ENCODE peak calls at places on chromosomes 13 and 19, in eight cellular contexts. M is psoas muscle, N is breast epithelium, J is OCI-LY7, I is prostate gland, P is T-helper 17 cell, Z is SK-N-SH, Y is neuronal stem cell. R is an unnamed sample.

GRCh38 chr19:41595258-41595889 is 19.4 kb downstream of the CEACAM21 start:
- DNase-seq in M (peak; percentile 38), N (no peak), J (peak; percentile 81), I (peak; percentile 34), P (peak; percentile 42), Z (peak; percentile 62), Y (no peak), R (peak; percentile 42)

GRCh38 chr13:103694033-103694432 is 627.8 kb upstream of the SLC10A2 start:
- DNase-seq in M (no peak), N (no peak), J (no peak), I (no peak), P (no peak), Z (no peak), Y (no peak), R (no peak)

GRCh38 chr19:4709440-4710280 is 14.0 kb downstream of the DPP9 start:
- DNase-seq in M (peak; percentile 71), N (no peak), J (no peak), I (no peak), P (no peak), Z (no peak), Y (no peak), R (peak; percentile 60)

GRCh38 chr13:99979453-99980200 is 2.0 kb upstream of the ZIC2 start:
- DNase-seq in M (no peak), N (no peak), J (no peak), I (no peak), P (no peak), Z (peak; percentile 56), Y (no peak), R (peak; percentile 82)

GRCh38 chr13:34257980-34258379 is 440.0 kb downstream of the RFC3 start:
- DNase-seq in M (no peak), N (no peak), J (peak; percentile 20), I (no peak), P (no peak), Z (no peak), Y (no peak), R (no peak)

GRCh38 chr13:52067237-52067636 is 42.7 kb downstream of the UTP14C start:
- DNase-seq in M (no peak), N (no peak), J (peak; percentile 8), I (no peak), P (no peak), Z (no peak), Y (no peak), R (no peak)

GRCh38 chr13:113408562-113408961 is 44.6 kb upstream of the GRTP1 start:
- DNase-seq in M (no peak), N (no peak), J (no peak), I (no peak), P (no peak), Z (no peak), Y (no peak), R (no peak)

GRCh38 chr13:79684426-79684825 is 203.5 kb downstream of the NDFIP2 start:
- DNase-seq in M (no peak), N (no peak), J (no peak), I (no peak), P (no peak), Z (no peak), Y (no peak), R (no peak)

GRCh38 chr13:108915095-108915633 is 285.8 kb downstream of the MYO16 start:
- DNase-seq in M (no peak), N (no peak), J (no peak), I (no peak), P (no peak), Z (peak; percentile 41), Y (no peak), R (no peak)

GRCh38 chr13:112670118-112670517 is 19.7 kb upstream of the ATP11A start:
- DNase-seq in M (no peak), N (no peak), J (no peak), I (no peak), P (no peak), Z (no peak), Y (no peak), R (no peak)

GRCh38 chr19:10432736-10433130 is 12.4 kb downstream of the PDE4A start:
- DNase-seq in M (peak; percentile 62), N (no peak), J (no peak), I (no peak), P (no peak), Z (no peak), Y (no peak), R (no peak)

GRCh38 chr19:29964171-29964570 is 22.1 kb downstream of the URI1 start:
- DNase-seq in M (no peak), N (no peak), J (no peak), I (no peak), P (no peak), Z (no peak), Y (no peak), R (no peak)

GRCh38 chr13:80338781-80339577 is 1.9 kb downstream of the SPRY2 start:
- DNase-seq in M (peak; percentile 78), N (peak; percentile 63), J (no peak), I (peak; percentile 85), P (no peak), Z (peak; percentile 77), Y (peak; percentile 82), R (peak; percentile 70)

GRCh38 chr19:12794196-12794921 is 3.1 kb downstream of the JUNB start:
- DNase-seq in M (no peak), N (no peak), J (no peak), I (no peak), P (no peak), Z (no peak), Y (no peak), R (no peak)

GRCh38 chr13:20772401-20773131 is 1.2 kb downstream of the EEF1AKMT1 start:
- DNase-seq in M (no peak), N (no peak), J (no peak), I (no peak), P (no peak), Z (no peak), Y (no peak), R (no peak)

GRCh38 chr13:113947321-113948033 is 26.4 kb downstream of the C13orf46 start:
- DNase-seq in M (peak; percentile 68), N (no peak), J (no peak), I (peak; percentile 65), P (no peak), Z (no peak), Y (no peak), R (peak; percentile 57)

GRCh38 chr19:51439021-51439465 is 19.2 kb downstream of the SIGLEC8 start:
- DNase-seq in M (no peak), N (no peak), J (peak; percentile 58), I (no peak), P (no peak), Z (no peak), Y (no peak), R (no peak)

DNA sequence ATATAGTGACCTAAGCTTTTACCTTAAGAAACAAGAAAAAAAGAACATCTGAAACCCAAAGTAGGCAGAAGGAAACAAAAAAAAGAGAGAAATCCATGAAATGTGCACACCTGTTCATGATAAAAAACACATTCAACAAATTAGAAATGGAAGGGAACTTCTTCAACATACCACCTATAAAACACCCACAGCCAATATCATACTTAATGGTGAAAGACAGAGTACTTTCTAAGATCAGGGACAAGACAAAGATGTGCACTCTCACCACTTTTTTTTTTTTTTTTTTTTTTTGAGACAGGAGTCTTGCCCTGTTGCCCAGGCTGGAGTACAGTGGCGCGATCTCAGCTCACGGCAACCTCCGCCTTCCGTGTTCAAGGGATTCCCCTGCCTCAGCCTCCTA is 29.2 kb downstream of the ZNF45 start:
- DNase-seq in M (no peak), N (no peak), J (no peak), I (no peak), P (no peak), Z (no peak), Y (no peak), R (no peak)
- H3K9me3 ChIP-seq in M (peaks cover 82% of the 10 kb centered on the region), N (peaks cover 82% of the 10 kb centered on the region), J (no peaks in the 10 kb centered on the region), I (no peaks in the 10 kb centered on the region), P (peaks cover 19% of the 10 kb centered on the region), Z (no peaks in the 10 kb centered on the region), Y (peaks cover 23% of the 10 kb centered on the region), R (peaks cover 29% of the 10 kb centered on the region)

DNA sequence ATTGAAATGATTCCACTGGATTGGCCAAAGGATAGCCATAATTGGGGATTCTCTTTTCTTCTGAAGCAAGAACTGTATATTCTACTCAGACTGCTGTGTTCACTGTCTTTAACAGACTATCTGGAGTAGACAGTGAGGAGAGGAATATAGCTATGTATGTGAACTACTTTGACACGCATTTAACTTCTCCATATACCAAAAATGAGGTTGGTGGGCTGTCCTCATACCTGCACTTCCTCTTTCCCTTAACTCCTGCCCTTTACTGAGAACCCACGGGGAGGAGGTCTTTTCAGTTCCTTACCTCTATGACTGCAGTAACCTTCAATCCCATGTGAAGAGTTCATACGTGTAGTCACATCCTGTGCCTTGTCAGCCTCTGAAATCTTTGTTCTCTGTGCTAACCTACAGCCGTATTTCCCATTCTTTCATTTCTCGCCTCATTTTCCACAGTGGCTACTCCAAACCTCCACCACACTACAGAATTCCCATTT is 305.8 kb downstream of the MTUS2 start:
- DNase-seq in M (no peak), N (no peak), J (no peak), I (no peak), P (no peak), Z (no peak), Y (no peak), R (no peak)
- H3K9me3 ChIP-seq in M (no peaks in the 10 kb centered on the region), N (no peaks in the 10 kb centered on the region), J (no peaks in the 10 kb centered on the region), I (no peaks in the 10 kb centered on the region), P (no peaks in the 10 kb centered on the region), Z (no peaks in the 10 kb centered on the region), Y (no peaks in the 10 kb centered on the region), R (no peaks in the 10 kb centered on the region)

GRCh38 chr19:1355258-1355973 is 28.3 kb upstream of the NDUFS7 start:
- DNase-seq in M (no peak), N (no peak), J (peak; percentile 32), I (no peak), P (no peak), Z (peak; percentile 56), Y (no peak), R (no peak)

GRCh38 chr19:1354496-1355257 is 29.0 kb upstream of the NDUFS7 start:
- DNase-seq in M (peak; percentile 92), N (peak; percentile 87), J (peak; percentile 92), I (peak; percentile 88), P (peak; percentile 73), Z (peak; percentile 99), Y (peak; percentile 91), R (peak; percentile 84)

GRCh38 chr19:1350861-1351260 is 32.8 kb upstream of the NDUFS7 start:
- DNase-seq in M (no peak), N (no peak), J (no peak), I (no peak), P (no peak), Z (peak; percentile 66), Y (no peak), R (no peak)

GRCh38 chr19:1351324-1351947 is 32.3 kb upstream of the NDUFS7 start:
- DNase-seq in M (no peak), N (no peak), J (no peak), I (no peak), P (no peak), Z (peak; percentile 80), Y (no peak), R (no peak)

DNA sequence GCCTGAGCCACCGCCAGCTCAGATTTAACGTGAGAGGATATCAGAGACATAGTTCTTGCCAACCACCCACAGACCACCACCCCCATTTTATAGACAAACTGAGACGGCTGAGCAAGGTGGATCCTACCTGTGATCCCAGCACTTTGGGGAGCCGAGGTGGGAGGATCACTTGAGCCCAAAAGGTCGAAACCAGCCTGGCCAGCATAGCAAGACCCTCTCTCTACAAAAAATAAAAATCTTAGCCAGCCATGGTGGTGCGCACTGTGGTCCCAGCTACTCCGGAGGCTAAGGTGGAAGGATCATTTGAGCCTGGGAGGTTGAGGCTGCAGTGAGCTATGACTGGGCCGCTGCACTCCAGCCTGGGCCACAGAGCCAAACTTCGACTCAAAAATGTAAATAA is 30.6 kb upstream of the NDUFS7 start:
- DNase-seq in M (no peak), N (no peak), J (no peak), I (no peak), P (no peak), Z (no peak), Y (no peak), R (no peak)
- H3K9me3 ChIP-seq in M (no peaks in the 10 kb centered on the region), N (no peaks in the 10 kb centered on the region), J (no peaks in the 10 kb centered on the region), I (no peaks in the 10 kb centered on the region), P (no peaks in the 10 kb centered on the region), Z (no peaks in the 10 kb centered on the region), Y (no peaks in the 10 kb centered on the region), R (no peaks in the 10 kb centered on the region)

GRCh38 chr19:22893855-22894270 is 61.8 kb downstream of the ZNF723 start:
- DNase-seq in M (no peak), N (no peak), J (no peak), I (no peak), P (no peak), Z (peak; percentile 2), Y (no peak), R (no peak)
- H3K9me3 ChIP-seq in M (peaks cover 4% of the 10 kb centered on the region), N (peaks cover 24% of the 10 kb centered on the region), J (no peaks in the 10 kb centered on the region), I (no peaks in the 10 kb centered on the region), P (peaks cover under 1% of the 10 kb centered on the region), Z (no peaks in the 10 kb centered on the region), Y (peaks cover 17% of the 10 kb centered on the region), R (no peaks in the 10 kb centered on the region)

R was measured in MG63.